ENCODE peak calls at places on chromosomes 2 and 18, in eight cellular contexts. L is CD4-positive, CD25-positive, alpha-beta regulatory T cell; T is left ventricle myocardium inferior; R is uterus; U is vagina; X is trophoblast cell; W is A549; G is spleen. A is an unnamed sample.
A peak's percentile ranks its signal among the peaks of the same experiment; 100 is the strongest.

GRCh38 chr2:159516241-159516758 is 100.0 kb downstream of the BAZ2B start:
- DNase-seq in U (no peak), T (no peak), R (no peak), W (peak; percentile 67), G (no peak), L (peak; percentile 81), X (peak; percentile 6), A (peak; percentile 69)

GRCh38 chr2:51812138-51812866 is 780.4 kb upstream of the NRXN1 start:
- DNase-seq in U (no peak), R (no peak), G (no peak), L (no peak), T (no peak), X (no peak), W (peak; percentile 4), A (no peak)

GRCh38 chr2:217035967-217036366 is 176.1 kb upstream of the TNP1 start:
- DNase-seq in L (no peak), W (no peak), R (peak; percentile 50), T (peak; percentile 67), G (no peak), X (no peak), U (no peak), A (no peak)

GRCh38 chr2:64359892-64360657 is 93.9 kb upstream of the LGALSL start:
- DNase-seq in X (peak; percentile 95), R (peak; percentile 84), U (peak; percentile 93), G (no peak), L (peak; percentile 72), W (peak; percentile 82), T (peak; percentile 58), A (peak; percentile 92)

GRCh38 chr2:121372756-121373353 is 87.9 kb upstream of the TFCP2L1 start:
- DNase-seq in X (no peak), T (no peak), R (no peak), W (no peak), G (no peak), U (no peak), L (no peak), A (no peak)

GRCh38 chr2:241065355-241065803 is 36.7 kb downstream of the MTERF4 start:
- DNase-seq in U (no peak), W (no peak), T (no peak), L (no peak), G (no peak), X (no peak), R (no peak), A (no peak)

GRCh38 chr18:49846263-49846662 is 32.9 kb upstream of the ACAA2 start:
- DNase-seq in R (no peak), L (no peak), T (no peak), W (no peak), G (no peak), X (no peak), U (peak; percentile 78), A (peak; percentile 47)

GRCh38 chr18:55416791-55417190 is 171.2 kb downstream of the TCF4 start:
- DNase-seq in W (no peak), U (no peak), R (no peak), T (no peak), G (no peak), X (no peak), L (no peak), A (no peak)

GRCh38 chr2:197708331-197708730 is 3.2 kb downstream of the MARS2 start:
- DNase-seq in G (no peak), U (no peak), W (no peak), R (no peak), L (no peak), T (no peak), X (peak; percentile 53), A (peak; percentile 20)

GRCh38 chr2:133972297-133972696 is 281.6 kb upstream of the MGAT5 start:
- DNase-seq in W (no peak), U (no peak), T (no peak), R (no peak), X (no peak), L (no peak), G (no peak), A (no peak)

GRCh38 chr2:236714061-236714460 is 144.4 kb downstream of the ACKR3 start:
- DNase-seq in W (peak; percentile 14), G (no peak), X (no peak), U (no peak), L (no peak), R (no peak), T (no peak), A (no peak)

GRCh38 chr18:10424576-10425314 is 29.7 kb upstream of the APCDD1 start:
- DNase-seq in R (peak; percentile 76), U (no peak), T (peak; percentile 51), W (no peak), X (no peak), G (no peak), L (no peak), A (no peak)

GRCh38 chr18:28766027-28766426 is 589.1 kb upstream of the CDH2 start:
- DNase-seq in L (no peak), T (no peak), R (no peak), G (no peak), U (no peak), X (no peak), W (no peak), A (no peak)

GRCh38 chr2:167863377-167863776 is 384.0 kb downstream of the STK39 start:
- DNase-seq in X (no peak), W (no peak), R (no peak), U (no peak), L (no peak), T (no peak), G (no peak), A (no peak)

GRCh38 chr18:23908827-23909226 is 105.7 kb upstream of the TTC39C start:
- DNase-seq in W (no peak), L (no peak), X (no peak), R (no peak), G (no peak), T (no peak), U (no peak), A (no peak)

GRCh38 chr18:38747153-38747552 is 1181.6 kb upstream of the CELF4 start:
- DNase-seq in U (no peak), G (no peak), W (no peak), T (no peak), X (no peak), L (no peak), R (no peak), A (no peak)

GRCh38 chr2:219291910-219292490 is 12.8 kb downstream of the DNAJB2 start:
- DNase-seq in R (no peak), X (no peak), T (no peak), L (no peak), G (no peak), W (no peak), U (no peak), A (no peak)

GRCh38 chr2:17899871-17900270 is 21.4 kb downstream of the KCNS3 start:
- DNase-seq in X (no peak), W (no peak), U (no peak), G (no peak), R (no peak), L (no peak), T (no peak), A (no peak)

GRCh38 chr18:49565656-49566055 is 3.8 kb downstream of the LIPG start:
- DNase-seq in X (no peak), G (no peak), R (no peak), L (no peak), U (no peak), T (peak; percentile 46), W (no peak), A (no peak)

GRCh38 chr2:46342566-46343315 is 45.5 kb downstream of the EPAS1 start:
- DNase-seq in R (no peak), X (no peak), G (no peak), T (no peak), U (no peak), L (no peak), W (no peak), A (no peak)
- H3K4me1 ChIP-seq in R (no peaks in the 10 kb centered on the region), X (peaks cover 29% of the 10 kb centered on the region), G (peaks cover 74% of the 10 kb centered on the region), T (peaks cover 100% of the 10 kb centered on the region), U (peaks cover 66% of the 10 kb centered on the region), L (no peaks in the 10 kb centered on the region), W (peaks cover 60% of the 10 kb centered on the region), A (peaks cover 54% of the 10 kb centered on the region)

GRCh38 chr2:85744055-85744454 is 9.7 kb upstream of the ATOH8 start:
- DNase-seq in W (no peak), T (no peak), G (no peak), X (no peak), U (no peak), R (no peak), L (no peak), A (no peak)

GRCh38 chr2:85744771-85745601 is 8.8 kb upstream of the ATOH8 start:
- DNase-seq in X (no peak), T (peak; percentile 65), W (no peak), R (peak; percentile 68), U (peak; percentile 96), L (no peak), G (no peak), A (no peak)

GRCh38 chr2:85741811-85742507 is 11.8 kb upstream of the ATOH8 start:
- DNase-seq in G (no peak), U (no peak), W (peak; percentile 92), L (no peak), R (peak; percentile 73), X (no peak), T (peak; percentile 63), A (peak; percentile 67)

GRCh38 chr2:85745619-85746018 is 8.2 kb upstream of the ATOH8 start:
- DNase-seq in U (no peak), W (no peak), R (no peak), G (no peak), X (no peak), T (no peak), L (no peak), A (no peak)

GRCh38 chr2:85743304-85743978 is 10.3 kb upstream of the ATOH8 start:
- DNase-seq in G (no peak), L (no peak), T (no peak), X (no peak), U (no peak), R (no peak), W (peak; percentile 47), A (peak; percentile 45)
- H3K27ac ChIP-seq in G (peak overlapping the region; percentile 53), L (no peak overlapping the region), T (peak overlapping the region; percentile 96), X (no peak overlapping the region), U (peak overlapping the region; percentile 89), R (peak overlapping the region; percentile 93), W (peak overlapping the region; percentile 97), A (peak overlapping the region; percentile 91)

GRCh38 chr18:77100751-77101355 is 31.7 kb downstream of the MBP start:
- DNase-seq in R (no peak), U (no peak), T (no peak), L (no peak), X (no peak), W (no peak), G (no peak), A (no peak)

GRCh38 chr18:77096936-77097886 is 35.4 kb downstream of the MBP start:
- DNase-seq in W (no peak), G (no peak), L (no peak), R (no peak), X (no peak), U (no peak), T (no peak), A (no peak)

GRCh38 chr18:77098033-77098432 is 34.5 kb downstream of the MBP start:
- DNase-seq in L (no peak), T (no peak), G (no peak), W (no peak), U (no peak), X (no peak), R (no peak), A (no peak)

GRCh38 chr18:77099501-77100370 is 32.8 kb downstream of the MBP start:
- DNase-seq in G (no peak), L (peak; percentile 69), W (no peak), X (no peak), R (no peak), U (no peak), T (no peak), A (no peak)

GRCh38 chr18:77098554-77099174 is 33.9 kb downstream of the MBP start:
- DNase-seq in L (no peak), W (no peak), R (no peak), X (no peak), U (no peak), G (no peak), T (no peak), A (no peak)
- H3K4me3 ChIP-seq in L (peak overlapping the region; percentile 33), W (no peak overlapping the region), R (no peak overlapping the region), X (no peak overlapping the region), U (no peak overlapping the region), G (no peak overlapping the region), T (peak overlapping the region; percentile 25), A (no peak overlapping the region)

GRCh38 chr2:70123829-70124117 is 36.5 kb downstream of the PCBP1 start:
- DNase-seq in U (no peak), X (no peak), W (no peak), G (no peak), L (no peak), T (no peak), R (no peak), A (no peak)
- H3K4me1 ChIP-seq in U (peaks cover 44% of the 10 kb centered on the region), X (peaks cover 16% of the 10 kb centered on the region), W (peaks cover 37% of the 10 kb centered on the region), G (peaks cover 86% of the 10 kb centered on the region), L (peaks cover 58% of the 10 kb centered on the region), T (peaks cover 50% of the 10 kb centered on the region), R (peaks cover 6% of the 10 kb centered on the region), A (peaks cover 21% of the 10 kb centered on the region)